ENCODE peak calls at places on chromosomes 6 and 20, in five cellular contexts. One of them, this sample, is unnamed.

GRCh38 chr20:52593634-52594033 is 378.5 kb upstream of the TSHZ2 start:
- DNase-seq in hepatic stellate cell: no peak
- DNase-seq in endodermal cell: no peak
- DNase-seq in HFFc6: no peak
- DNase-seq in neural progenitor cell: no peak
- DNase-seq in this sample: peak; percentile 53

GRCh38 chr20:46213946-46214830 is 94.1 kb downstream of the CDH22 start:
- DNase-seq in hepatic stellate cell: no peak
- DNase-seq in endodermal cell: no peak
- DNase-seq in HFFc6: no peak
- DNase-seq in neural progenitor cell: no peak
- DNase-seq in this sample: peak; percentile 49

GRCh38 chr6:41051873-41052272 is 1.1 kb upstream of the APOBEC2 start:
- DNase-seq in hepatic stellate cell: no peak
- DNase-seq in endodermal cell: no peak
- DNase-seq in HFFc6: no peak
- DNase-seq in neural progenitor cell: no peak
- DNase-seq in this sample: no peak

GRCh38 chr6:31701666-31702420 is 1.3 kb downstream of the ABHD16A start:
- DNase-seq in hepatic stellate cell: peak; percentile 70
- DNase-seq in endodermal cell: no peak
- DNase-seq in HFFc6: no peak
- DNase-seq in neural progenitor cell: no peak
- DNase-seq in this sample: peak; percentile 41

GRCh38 chr6:5665173-5665572 is 341.6 kb downstream of the NRN1 start:
- DNase-seq in hepatic stellate cell: no peak
- DNase-seq in endodermal cell: no peak
- DNase-seq in HFFc6: no peak
- DNase-seq in neural progenitor cell: no peak
- DNase-seq in this sample: no peak

GRCh38 chr20:45061244-45061643 is 39.7 kb downstream of the KCNS1 start:
- DNase-seq in hepatic stellate cell: peak; percentile 76
- DNase-seq in endodermal cell: no peak
- DNase-seq in HFFc6: peak; percentile 92
- DNase-seq in neural progenitor cell: no peak
- DNase-seq in this sample: peak; percentile 80

GRCh38 chr6:145798530-145798929 is 16.1 kb downstream of the FBXO30 start:
- DNase-seq in hepatic stellate cell: peak; percentile 6
- DNase-seq in endodermal cell: no peak
- DNase-seq in HFFc6: no peak
- DNase-seq in neural progenitor cell: peak; percentile 6
- DNase-seq in this sample: no peak

GRCh38 chr20:4544765-4545164 is 176.9 kb upstream of the PRND start:
- DNase-seq in hepatic stellate cell: no peak
- DNase-seq in endodermal cell: no peak
- DNase-seq in HFFc6: peak; percentile 75
- DNase-seq in neural progenitor cell: no peak
- DNase-seq in this sample: no peak

GRCh38 chr6:23027281-23027680 is 457.9 kb downstream of the HDGFL1 start:
- DNase-seq in hepatic stellate cell: no peak
- DNase-seq in endodermal cell: no peak
- DNase-seq in HFFc6: no peak
- DNase-seq in neural progenitor cell: no peak
- DNase-seq in this sample: no peak

GRCh38 chr6:167122041-167122826 is 662 bp upstream of the CCR6 start:
- DNase-seq in hepatic stellate cell: no peak
- DNase-seq in endodermal cell: no peak
- DNase-seq in HFFc6: no peak
- DNase-seq in neural progenitor cell: no peak
- DNase-seq in this sample: no peak

GRCh38 chr6:46888031-46888430 is 33.7 kb downstream of the ADGRF5 start:
- DNase-seq in hepatic stellate cell: no peak
- DNase-seq in endodermal cell: no peak
- DNase-seq in HFFc6: no peak
- DNase-seq in neural progenitor cell: no peak
- DNase-seq in this sample: no peak

GRCh38 chr20:4076671-4077070 is 61.3 kb upstream of the RNF24 start:
- DNase-seq in hepatic stellate cell: no peak
- DNase-seq in endodermal cell: no peak
- DNase-seq in HFFc6: peak; percentile 89
- DNase-seq in neural progenitor cell: no peak
- DNase-seq in this sample: peak; percentile 45

GRCh38 chr6:14948586-14949245 is 297.2 kb upstream of the JARID2 start:
- DNase-seq in hepatic stellate cell: no peak
- DNase-seq in endodermal cell: no peak
- DNase-seq in HFFc6: no peak
- DNase-seq in neural progenitor cell: no peak
- DNase-seq in this sample: no peak

GRCh38 chr6:166728884-166729530 is 102.0 kb upstream of the RPS6KA2 start:
- DNase-seq in hepatic stellate cell: no peak
- DNase-seq in endodermal cell: no peak
- DNase-seq in HFFc6: no peak
- DNase-seq in neural progenitor cell: no peak
- DNase-seq in this sample: no peak

GRCh38 chr6:41462980-41463930 is 82.9 kb upstream of the FOXP4 start:
- DNase-seq in hepatic stellate cell: peak; percentile 84
- DNase-seq in endodermal cell: no peak
- DNase-seq in HFFc6: peak; percentile 56
- DNase-seq in neural progenitor cell: no peak
- DNase-seq in this sample: peak; percentile 74

This sample was measured in AG20443.